ENCODE peak calls at places on chromosomes 13 and 19, in five cellular contexts. L, U, R, K and H are unnamed samples.
A peak's percentile ranks its signal among the peaks of the same experiment; 100 is the strongest.

GRCh38 chr13:105329359-105329758 is 1206.1 kb downstream of the EFNB2 start:
- DNase-seq in L (no peak), U (no peak), R (no peak), K (no peak), H (no peak)

GRCh38 chr19:45990113-45990728 is 5.0 kb upstream of the CCDC61 start:
- DNase-seq in L (no peak), U (no peak), R (no peak), K (no peak), H (no peak)

GRCh38 chr13:79541426-79542049 is 60.6 kb downstream of the NDFIP2 start:
- DNase-seq in L (no peak), U (no peak), R (peak; percentile 31), K (no peak), H (peak; percentile 1)

GRCh38 chr13:38697628-38698333 is 10.9 kb downstream of the FREM2 start:
- DNase-seq in L (no peak), U (no peak), R (no peak), K (no peak), H (no peak)

GRCh38 chr19:21022996-21023395 is 2.5 kb downstream of the ZNF430 start:
- DNase-seq in L (no peak), U (no peak), R (no peak), K (no peak), H (no peak)

GRCh38 chr13:75416327-75417005 is 65.5 kb downstream of the TBC1D4 start:
- DNase-seq in L (no peak), U (no peak), R (no peak), K (no peak), H (no peak)

GRCh38 chr13:50352720-50353491 is 337.7 kb downstream of the KCNRG start:
- DNase-seq in L (no peak), U (no peak), R (no peak), K (no peak), H (no peak)

GRCh38 chr13:90686438-90686837 is 661.0 kb upstream of the MIR17HG start:
- DNase-seq in L (no peak), U (no peak), R (no peak), K (no peak), H (no peak)

GRCh38 chr19:5308471-5309437 is 31.9 kb downstream of the PTPRS start:
- DNase-seq in L (no peak), U (peak; percentile 67), R (no peak), K (no peak), H (no peak)